ENCODE peak calls at places on chromosomes 12 and 14, in seven cellular contexts. G is left ventricle myocardium inferior; B is upper lobe of left lung; O is Ammon's horn; T is activated CD8-positive, alpha-beta memory T cell treated with anti-CD3 and anti-CD28 coated beads for 48 hours; K is BE2C; Q is aorta. N is an unnamed sample.

GRCh38 chr14:40682131-40682913 is 924.4 kb upstream of the LRFN5 start:
- DNase-seq in T (no peak), B (no peak), K (no peak), Q (no peak), O (no peak), G (no peak), N (no peak)

GRCh38 chr12:3214508-3215365 is 137.6 kb downstream of the TSPAN9 start:
- DNase-seq in O (no peak), B (no peak), Q (no peak), T (no peak), K (no peak), G (no peak), N (no peak)

GRCh38 chr12:68240079-68240478 is 13.3 kb downstream of the IL22 start:
- DNase-seq in T (no peak), K (no peak), G (no peak), O (peak), Q (no peak), B (no peak), N (no peak)

GRCh38 chr12:106305376-106305775 is 2.8 kb downstream of the TCP11L2 start:
- DNase-seq in T (no peak), G (no peak), K (no peak), Q (no peak), B (no peak), O (no peak), N (no peak)

GRCh38 chr12:50322196-50322595 is 38.9 kb upstream of the LIMA1 start:
- DNase-seq in K (no peak), G (no peak), O (no peak), B (no peak), Q (no peak), T (no peak), N (no peak)

GRCh38 chr12:106238146-106238545 is 9.7 kb downstream of the CKAP4 start:
- DNase-seq in B (no peak), K (no peak), G (peak), T (no peak), Q (no peak), O (no peak), N (no peak)

GRCh38 chr12:61291647-61292046 is 968.6 kb upstream of the USP15 start:
- DNase-seq in O (no peak), B (no peak), T (no peak), Q (no peak), G (no peak), K (no peak), N (no peak)

GRCh38 chr14:78401866-78402265 is 231.7 kb downstream of the NRXN3 start:
- DNase-seq in O (no peak), K (no peak), G (no peak), B (no peak), T (no peak), Q (no peak), N (no peak)

GRCh38 chr12:1773937-1774655 is 46.3 kb upstream of the LRTM2 start:
- DNase-seq in T (no peak), O (peak), B (no peak), K (no peak), Q (no peak), G (no peak), N (no peak)

GRCh38 chr12:106459534-106459933 is 102.0 kb downstream of the POLR3B start:
- DNase-seq in T (no peak), K (no peak), Q (no peak), B (no peak), G (no peak), O (no peak), N (no peak)

GRCh38 chr14:36580856-36581831 is 1.3 kb downstream of the NKX2-8 start:
- DNase-seq in B (peak), Q (peak), K (no peak), O (no peak), G (peak), T (no peak), N (no peak)

GRCh38 chr14:50531595-50532501 is 521 bp downstream of the MAP4K5 start:
- DNase-seq in K (peak), G (peak), B (peak), T (peak), O (peak), Q (peak), N (peak)

GRCh38 chr14:104116544-104117340 is 21.6 kb upstream of the KIF26A start:
- DNase-seq in B (peak), G (peak), K (peak), T (no peak), O (no peak), Q (peak), N (no peak)

GRCh38 chr14:44215660-44216059 is 291.4 kb downstream of the FSCB start:
- DNase-seq in Q (no peak), T (no peak), K (no peak), B (no peak), O (no peak), G (no peak), N (no peak)

GRCh38 chr12:123131879-123132402 is 18.9 kb downstream of the PITPNM2 start:
- DNase-seq in K (no peak), Q (no peak), T (no peak), B (peak), G (no peak), O (no peak), N (peak)

GRCh38 chr14:94381149-94382030 is 7.0 kb downstream of the SERPINA1 start:
- DNase-seq in T (no peak), K (no peak), Q (no peak), G (no peak), B (no peak), O (no peak), N (no peak)

GRCh38 chr12:122866950-122867607 is 28.8 kb downstream of the VPS37B start:
- DNase-seq in O (no peak), G (no peak), B (no peak), T (no peak), K (no peak), Q (peak), N (no peak)

GRCh38 chr14:26276757-26277156 is 321.1 kb downstream of the NOVA1 start:
- DNase-seq in Q (no peak), O (no peak), G (no peak), T (no peak), B (no peak), K (no peak), N (peak)

GRCh38 chr14:86129426-86129825 is 599.5 kb downstream of the FLRT2 start:
- DNase-seq in O (no peak), T (no peak), G (no peak), Q (no peak), K (no peak), B (no peak), N (no peak)

GRCh38 chr14:103492572-103492971 is 30.1 kb downstream of the CKB start:
- DNase-seq in K (no peak), T (no peak), O (no peak), Q (no peak), B (no peak), G (no peak), N (no peak)

GRCh38 chr12:85405781-85406522 is 125.9 kb downstream of the ALX1 start:
- DNase-seq in G (no peak), O (no peak), K (no peak), B (no peak), Q (no peak), T (no peak), N (peak)

GRCh38 chr12:18383203-18383602 is 121.9 kb downstream of the PIK3C2G start:
- DNase-seq in Q (no peak), K (no peak), O (no peak), T (no peak), B (no peak), G (no peak), N (peak)

GRCh38 chr12:22008196-22008595 is 37.8 kb upstream of the CMAS start:
- DNase-seq in T (no peak), O (no peak), K (no peak), B (no peak), Q (no peak), G (no peak), N (no peak)

GRCh38 chr14:30108975-30109700 is 181.5 kb upstream of the PRKD1 start:
- DNase-seq in B (no peak), T (no peak), O (no peak), G (no peak), Q (no peak), K (no peak), N (no peak)

GRCh38 chr14:55930016-55930784 is 188.0 kb upstream of the PELI2 start:
- DNase-seq in Q (no peak), T (no peak), O (no peak), K (no peak), G (no peak), B (no peak), N (no peak)

N was measured in SJCRH30.